ENCODE peak calls at places on chromosomes 16 and 17, in ten cellular contexts. F is H9; R is GM23248; U is naive thymus-derived CD4-positive, alpha-beta T cell; K is pancreas; L is PC-3; B is sigmoid colon; T is breast epithelium; O is HCT116; Q is heart right ventricle. G is an unnamed sample.

GRCh38 chr16:84795338-84796053 is 24.3 kb upstream of the CRISPLD2 start:
- DNase-seq in T (no peak), L (no peak), U (no peak), F (no peak), O (no peak), B (peak; percentile 97), Q (peak; percentile 73), K (peak; percentile 22), R (peak; percentile 97), G (peak; percentile 46)

GRCh38 chr17:58043221-58044181 is 36.5 kb upstream of the SRSF1 start:
- DNase-seq in R (no peak), F (no peak), O (no peak), Q (no peak), L (no peak), K (no peak), B (no peak), U (no peak), T (no peak), G (no peak)

GRCh38 chr17:28712037-28712704 is 483 bp upstream of the PROCA1 start:
- DNase-seq in F (peak; percentile 87), L (no peak), Q (peak; percentile 68), T (no peak), K (no peak), U (peak; percentile 49), R (no peak), O (no peak), B (no peak), G (no peak)

GRCh38 chr17:55674107-55674506 is 48.6 kb downstream of the TMEM100 start:
- DNase-seq in Q (no peak), U (no peak), K (no peak), B (no peak), L (no peak), O (no peak), T (no peak), F (no peak), R (peak; percentile 65), G (no peak)

GRCh38 chr16:83810906-83811305 is 3.1 kb downstream of the HSBP1 start:
- DNase-seq in K (no peak), U (no peak), F (no peak), Q (no peak), R (peak; percentile 47), O (no peak), T (no peak), L (no peak), B (no peak), G (no peak)

GRCh38 chr16:64180136-64180900 is 941.5 kb downstream of the CDH11 start:
- DNase-seq in F (no peak), Q (no peak), L (no peak), T (no peak), K (no peak), U (no peak), R (no peak), O (no peak), B (no peak), G (no peak)

GRCh38 chr17:65537845-65538678 is 23.4 kb downstream of the AXIN2 start:
- DNase-seq in F (no peak), R (no peak), O (no peak), L (no peak), K (no peak), Q (no peak), B (no peak), T (no peak), U (peak; percentile 83), G (no peak)

GRCh38 chr16:7209598-7209997 is 123.0 kb upstream of the RBFOX1 start:
- DNase-seq in K (no peak), Q (no peak), T (no peak), U (no peak), F (no peak), B (no peak), L (no peak), R (no peak), O (no peak), G (no peak)

GRCh38 chr17:50501054-50501453 is 7.2 kb upstream of the MYCBPAP start:
- DNase-seq in L (peak; percentile 76), T (no peak), R (peak; percentile 52), B (no peak), U (peak; percentile 18), O (peak; percentile 50), K (no peak), F (no peak), Q (no peak), G (no peak)

GRCh38 chr17:3600529-3601205 is 8.5 kb downstream of the TRPV1 start:
- DNase-seq in Q (no peak), K (no peak), T (no peak), R (no peak), B (no peak), F (no peak), U (no peak), L (no peak), O (no peak), G (no peak)

GRCh38 chr16:48596326-48596725 is 13.7 kb downstream of the N4BP1 start:
- DNase-seq in L (no peak), O (no peak), K (no peak), F (no peak), U (no peak), Q (no peak), R (no peak), B (no peak), T (no peak), G (no peak)

GRCh38 chr17:20156196-20157077 is 147.3 kb downstream of the SPECC1 start:
- DNase-seq in R (peak; percentile 47), O (peak; percentile 38), Q (peak; percentile 28), L (peak; percentile 84), U (no peak), B (no peak), F (no peak), K (peak; percentile 61), T (no peak), G (peak; percentile 59)

GRCh38 chr17:12726131-12726530 is 60.4 kb downstream of the MYOCD start:
- DNase-seq in F (no peak), T (no peak), R (no peak), L (no peak), O (no peak), B (no peak), Q (no peak), K (no peak), U (no peak), G (no peak)

GRCh38 chr17:33291248-33292183 is 1.6 kb downstream of the ASIC2 start:
- DNase-seq in U (no peak), F (peak; percentile 81), L (no peak), B (no peak), Q (peak; percentile 11), K (peak; percentile 15), T (no peak), O (no peak), R (peak; percentile 48), G (no peak)

GRCh38 chr17:2174048-2174447 is 119.1 kb downstream of the HIC1 start:
- DNase-seq in L (no peak), F (no peak), O (no peak), R (peak; percentile 63), B (peak; percentile 41), Q (no peak), K (no peak), U (no peak), T (no peak), G (no peak)

GRCh38 chr17:68456529-68457167 is 648 bp downstream of the WIPI1 start:
- DNase-seq in L (peak; percentile 79), O (peak; percentile 72), B (peak; percentile 92), K (peak; percentile 66), R (peak; percentile 96), F (peak; percentile 96), Q (peak; percentile 78), T (peak; percentile 77), U (no peak), G (peak; percentile 69)
- H3K4me1 ChIP-seq in L (peaks cover 21% of the 10 kb centered on the region), O (peaks cover 18% of the 10 kb centered on the region), B (peaks cover 20% of the 10 kb centered on the region), K (peaks cover 8% of the 10 kb centered on the region), R (peaks cover 16% of the 10 kb centered on the region), F (peaks cover 6% of the 10 kb centered on the region), Q (peaks cover 37% of the 10 kb centered on the region), T (no peaks in the 10 kb centered on the region), U (peaks cover 26% of the 10 kb centered on the region), G (peaks cover 10% of the 10 kb centered on the region)

DNA sequence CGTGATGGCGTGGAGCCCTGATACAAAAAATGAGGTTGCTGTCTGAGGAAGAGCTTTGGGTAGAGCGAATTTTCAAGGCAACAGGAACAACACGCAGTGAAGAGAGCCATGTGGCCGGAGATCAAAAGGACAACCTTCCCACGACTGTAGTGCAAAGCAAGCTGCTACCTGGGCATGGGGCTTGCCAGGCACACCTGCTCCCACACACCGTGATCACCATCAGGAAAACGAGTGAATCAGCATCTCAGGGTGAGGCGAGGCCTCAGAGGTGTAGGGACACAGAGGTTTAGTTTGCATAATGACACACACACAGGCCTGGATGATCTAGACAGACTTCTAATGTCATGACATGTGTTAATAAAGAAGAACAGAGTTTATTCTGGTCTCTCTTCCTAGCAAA is 65.7 kb downstream of the PARN start:
- DNase-seq in R (no peak), Q (no peak), F (no peak), L (peak; percentile 68), O (no peak), B (no peak), T (no peak), K (peak; percentile 62), U (no peak), G (no peak)
- H3K27ac ChIP-seq in R (no peak overlapping the region), Q (no peak overlapping the region), F (no peak overlapping the region), L (peak overlapping the region; percentile 51), O (no peak overlapping the region), B (no peak overlapping the region), T (no peak overlapping the region), K (peak overlapping the region; percentile 26), U (no peak overlapping the region), G (peak overlapping the region; percentile 17)

GRCh38 chr16:88458039-88458772 is 5.1 kb downstream of the ZFPM1 start:
- DNase-seq in T (no peak), K (no peak), L (no peak), B (no peak), Q (no peak), O (no peak), F (no peak), U (no peak), R (no peak), G (no peak)
- H3K4me1 ChIP-seq in T (peaks cover 10% of the 10 kb centered on the region), K (peaks cover 12% of the 10 kb centered on the region), L (peaks cover 11% of the 10 kb centered on the region), B (peaks cover 28% of the 10 kb centered on the region), Q (peaks cover 21% of the 10 kb centered on the region), O (peaks cover 31% of the 10 kb centered on the region), F (peaks cover 3% of the 10 kb centered on the region), U (peaks cover 24% of the 10 kb centered on the region), R (no peaks in the 10 kb centered on the region), G (no peaks in the 10 kb centered on the region)

GRCh38 chr17:35543856-35544255 is 6.4 kb upstream of the SLFN12L start:
- DNase-seq in K (no peak), F (no peak), B (no peak), O (no peak), R (no peak), Q (no peak), L (peak; percentile 20), T (no peak), U (no peak), G (no peak)

GRCh38 chr17:35541434-35541833 is 4.0 kb upstream of the SLFN12L start:
- DNase-seq in R (no peak), L (no peak), T (no peak), K (no peak), U (no peak), F (no peak), Q (no peak), O (no peak), B (no peak), G (no peak)

GRCh38 chr17:35545150-35545549 is 7.7 kb upstream of the SLFN12L start:
- DNase-seq in U (no peak), F (no peak), K (no peak), B (no peak), L (no peak), O (no peak), Q (no peak), R (no peak), T (no peak), G (no peak)

GRCh38 chr17:35540589-35541404 is 3.3 kb upstream of the SLFN12L start:
- DNase-seq in F (no peak), Q (no peak), U (peak; percentile 41), R (peak; percentile 20), O (no peak), L (peak; percentile 6), K (no peak), B (peak; percentile 69), T (no peak), G (peak; percentile 63)

GRCh38 chr17:35542990-35543389 is 5.5 kb upstream of the SLFN12L start:
- DNase-seq in R (no peak), F (no peak), B (no peak), L (no peak), U (no peak), Q (no peak), T (no peak), O (no peak), K (no peak), G (no peak)
- H3K27ac ChIP-seq in R (no peak overlapping the region), F (no peak overlapping the region), B (no peak overlapping the region), L (no peak overlapping the region), U (no peak overlapping the region), Q (no peak overlapping the region), T (no peak overlapping the region), O (no peak overlapping the region), K (no peak overlapping the region), G (no peak overlapping the region)

G was measured in lung.